ENCODE peak calls at places on chromosomes 13 and 19, in seven cellular contexts. One of them, this sample, is unnamed.

GRCh38 chr19:18120127-18120526 is 22.5 kb downstream of the MAST3 start:
- DNase-seq in IMR-90: no peak
- DNase-seq in neuronal stem cell: no peak
- DNase-seq in mesendoderm: no peak
- DNase-seq in mesenchymal stem cell: no peak
- DNase-seq in H1: no peak
- DNase-seq in trophoblast cell: no peak
- DNase-seq in this sample: no peak

GRCh38 chr19:51359294-51359693 is 6.9 kb downstream of the ETFB start:
- DNase-seq in IMR-90: peak; percentile 95
- DNase-seq in neuronal stem cell: no peak
- DNase-seq in mesendoderm: no peak
- DNase-seq in mesenchymal stem cell: peak; percentile 87
- DNase-seq in H1: no peak
- DNase-seq in trophoblast cell: no peak
- DNase-seq in this sample: no peak

GRCh38 chr19:47284324-47284899 is 9.7 kb downstream of the INAFM1 start:
- DNase-seq in IMR-90: peak; percentile 68
- DNase-seq in neuronal stem cell: peak; percentile 69
- DNase-seq in mesendoderm: peak; percentile 61
- DNase-seq in mesenchymal stem cell: peak; percentile 61
- DNase-seq in H1: peak; percentile 60
- DNase-seq in trophoblast cell: peak; percentile 34
- DNase-seq in this sample: no peak

GRCh38 chr13:110109910-110110309 is 197.0 kb downstream of the COL4A1 start:
- DNase-seq in IMR-90: peak; percentile 95
- DNase-seq in neuronal stem cell: no peak
- DNase-seq in mesendoderm: peak; percentile 65
- DNase-seq in mesenchymal stem cell: peak; percentile 91
- DNase-seq in H1: no peak
- DNase-seq in trophoblast cell: no peak
- DNase-seq in this sample: peak; percentile 54

GRCh38 chr13:83365723-83366122 is 516.6 kb downstream of the SLITRK1 start:
- DNase-seq in IMR-90: no peak
- DNase-seq in neuronal stem cell: no peak
- DNase-seq in mesendoderm: no peak
- DNase-seq in mesenchymal stem cell: no peak
- DNase-seq in H1: no peak
- DNase-seq in trophoblast cell: no peak
- DNase-seq in this sample: no peak

GRCh38 chr13:31747271-31747670 is 7.9 kb downstream of the RXFP2 start:
- DNase-seq in IMR-90: no peak
- DNase-seq in neuronal stem cell: no peak
- DNase-seq in mesendoderm: no peak
- DNase-seq in mesenchymal stem cell: no peak
- DNase-seq in H1: no peak
- DNase-seq in trophoblast cell: no peak
- DNase-seq in this sample: no peak

GRCh38 chr13:113420833-113421600 is 32.3 kb downstream of the ADPRHL1 start:
- DNase-seq in IMR-90: no peak
- DNase-seq in neuronal stem cell: no peak
- DNase-seq in mesendoderm: no peak
- DNase-seq in mesenchymal stem cell: no peak
- DNase-seq in H1: no peak
- DNase-seq in trophoblast cell: no peak
- DNase-seq in this sample: peak; percentile 58

GRCh38 chr13:110965038-110965754 is 50.3 kb upstream of the ANKRD10 start:
- DNase-seq in IMR-90: peak; percentile 89
- DNase-seq in neuronal stem cell: no peak
- DNase-seq in mesendoderm: no peak
- DNase-seq in mesenchymal stem cell: peak; percentile 73
- DNase-seq in H1: no peak
- DNase-seq in trophoblast cell: peak; percentile 65
- DNase-seq in this sample: no peak

GRCh38 chr13:78621086-78621485 is 17.7 kb upstream of the POU4F1 start:
- DNase-seq in IMR-90: no peak
- DNase-seq in neuronal stem cell: no peak
- DNase-seq in mesendoderm: no peak
- DNase-seq in mesenchymal stem cell: no peak
- DNase-seq in H1: no peak
- DNase-seq in trophoblast cell: no peak
- DNase-seq in this sample: no peak

GRCh38 chr13:112839347-112840105 is 129.5 kb upstream of the MCF2L start:
- DNase-seq in IMR-90: peak; percentile 61
- DNase-seq in neuronal stem cell: no peak
- DNase-seq in mesendoderm: no peak
- DNase-seq in mesenchymal stem cell: no peak
- DNase-seq in H1: no peak
- DNase-seq in trophoblast cell: peak; percentile 52
- DNase-seq in this sample: no peak

GRCh38 chr13:49020328-49020727 is 44.6 kb downstream of the FNDC3A start:
- DNase-seq in IMR-90: no peak
- DNase-seq in neuronal stem cell: no peak
- DNase-seq in mesendoderm: no peak
- DNase-seq in mesenchymal stem cell: no peak
- DNase-seq in H1: no peak
- DNase-seq in trophoblast cell: peak; percentile 76
- DNase-seq in this sample: no peak

GRCh38 chr19:19782783-19783182 is 38.8 kb downstream of the ZNF506 start:
- DNase-seq in IMR-90: no peak
- DNase-seq in neuronal stem cell: no peak
- DNase-seq in mesendoderm: no peak
- DNase-seq in mesenchymal stem cell: no peak
- DNase-seq in H1: no peak
- DNase-seq in trophoblast cell: no peak
- DNase-seq in this sample: no peak

GRCh38 chr13:101977475-101977874 is 424.4 kb downstream of the FGF14 start:
- DNase-seq in IMR-90: no peak
- DNase-seq in neuronal stem cell: no peak
- DNase-seq in mesendoderm: no peak
- DNase-seq in mesenchymal stem cell: no peak
- DNase-seq in H1: no peak
- DNase-seq in trophoblast cell: no peak
- DNase-seq in this sample: no peak

GRCh38 chr13:33108620-33109019 is 92.4 kb downstream of the KL start:
- DNase-seq in IMR-90: peak; percentile 71
- DNase-seq in neuronal stem cell: no peak
- DNase-seq in mesendoderm: no peak
- DNase-seq in mesenchymal stem cell: no peak
- DNase-seq in H1: no peak
- DNase-seq in trophoblast cell: no peak
- DNase-seq in this sample: no peak

GRCh38 chr13:113393226-113393571 is 29.3 kb upstream of the GRTP1 start:
- DNase-seq in IMR-90: no peak
- DNase-seq in neuronal stem cell: no peak
- DNase-seq in mesendoderm: no peak
- DNase-seq in mesenchymal stem cell: no peak
- DNase-seq in H1: no peak
- DNase-seq in trophoblast cell: no peak
- DNase-seq in this sample: no peak

GRCh38 chr13:41470187-41470586 is 12.8 kb downstream of the RGCC start:
- DNase-seq in IMR-90: no peak
- DNase-seq in neuronal stem cell: no peak
- DNase-seq in mesendoderm: no peak
- DNase-seq in mesenchymal stem cell: no peak
- DNase-seq in H1: no peak
- DNase-seq in trophoblast cell: no peak
- DNase-seq in this sample: no peak

GRCh38 chr13:40190656-40191100 is 475.8 kb downstream of the FOXO1 start:
- DNase-seq in IMR-90: peak; percentile 12
- DNase-seq in neuronal stem cell: peak; percentile 57
- DNase-seq in mesendoderm: peak; percentile 66
- DNase-seq in mesenchymal stem cell: peak; percentile 83
- DNase-seq in H1: no peak
- DNase-seq in trophoblast cell: no peak
- DNase-seq in this sample: no peak

GRCh38 chr19:31470229-31470939 is 121.1 kb upstream of the TSHZ3 start:
- DNase-seq in IMR-90: no peak
- DNase-seq in neuronal stem cell: no peak
- DNase-seq in mesendoderm: no peak
- DNase-seq in mesenchymal stem cell: no peak
- DNase-seq in H1: no peak
- DNase-seq in trophoblast cell: no peak
- DNase-seq in this sample: no peak
- H3K18ac ChIP-seq in IMR-90: no peak overlapping the region
- H3K18ac ChIP-seq in neuronal stem cell: no peak overlapping the region
- H3K18ac ChIP-seq in mesendoderm: no peak overlapping the region
- H3K18ac ChIP-seq in mesenchymal stem cell: no peak overlapping the region
- H3K18ac ChIP-seq in H1: no peak overlapping the region
- H3K18ac ChIP-seq in trophoblast cell: no peak overlapping the region
- H3K18ac ChIP-seq in this sample: no peak overlapping the region

DNA sequence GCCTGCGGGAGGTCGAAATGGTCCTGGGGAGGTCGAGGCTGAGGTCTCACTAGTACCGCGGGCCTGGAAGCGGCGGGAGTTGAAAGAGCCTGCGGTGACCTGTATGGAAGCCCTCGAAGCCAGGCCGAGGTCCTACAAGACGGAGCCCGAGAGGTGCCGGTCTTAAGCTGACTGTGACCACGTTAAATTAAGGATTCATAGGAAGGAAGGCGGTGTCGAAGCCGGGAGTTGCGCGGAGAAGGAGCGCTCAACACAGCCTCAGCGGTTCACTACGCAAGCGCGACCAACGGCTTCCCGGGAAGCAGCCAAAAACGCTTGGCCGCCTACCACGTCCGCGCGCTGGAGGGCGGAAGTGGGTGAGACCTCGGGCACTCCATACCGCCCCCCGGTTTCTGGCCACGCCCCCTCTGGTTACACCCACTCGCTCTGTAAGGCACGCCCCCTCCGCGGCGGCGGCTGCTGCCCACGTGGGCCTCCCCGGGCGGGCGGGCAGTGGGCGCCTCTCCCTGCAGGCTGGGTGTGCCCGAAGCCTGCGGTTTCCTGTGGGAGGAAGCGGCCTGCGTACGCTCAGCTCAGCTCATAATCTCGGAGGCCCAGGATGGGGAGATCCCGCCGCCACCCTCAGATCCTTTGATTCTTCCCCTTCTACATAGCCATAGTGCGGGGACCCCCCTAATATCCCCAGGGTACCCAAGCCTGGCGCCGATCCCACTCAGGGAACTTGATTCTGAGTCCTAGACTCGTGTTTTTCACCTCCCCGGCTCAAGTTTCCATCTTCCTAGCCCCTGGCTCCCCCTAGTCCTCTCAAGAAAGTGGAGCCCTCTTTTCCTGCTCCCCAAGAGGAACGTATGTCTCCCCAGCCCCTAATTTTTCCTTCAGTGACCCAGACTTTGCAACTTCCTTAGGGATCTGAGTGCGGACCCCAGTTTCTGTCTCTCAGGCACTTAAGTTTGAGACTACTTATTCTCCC is 3.4 kb upstream of the EMP3 start:
- DNase-seq in IMR-90: peak; percentile 98
- DNase-seq in neuronal stem cell: peak; percentile 93
- DNase-seq in mesendoderm: peak; percentile 97
- DNase-seq in mesenchymal stem cell: peak; percentile 99
- DNase-seq in H1: peak; percentile 98
- DNase-seq in trophoblast cell: peak; percentile 97
- DNase-seq in this sample: peak; percentile 96
- H3K4me1 ChIP-seq in IMR-90: peaks cover 17% of the 10 kb centered on the region
- H3K4me1 ChIP-seq in neuronal stem cell: peaks cover 6% of the 10 kb centered on the region
- H3K4me1 ChIP-seq in mesendoderm: peaks cover 4% of the 10 kb centered on the region
- H3K4me1 ChIP-seq in mesenchymal stem cell: peaks cover 48% of the 10 kb centered on the region
- H3K4me1 ChIP-seq in H1: peaks cover 20% of the 10 kb centered on the region
- H3K4me1 ChIP-seq in trophoblast cell: peaks cover 24% of the 10 kb centered on the region
- H3K4me1 ChIP-seq in this sample: no peaks in the 10 kb centered on the region

DNA sequence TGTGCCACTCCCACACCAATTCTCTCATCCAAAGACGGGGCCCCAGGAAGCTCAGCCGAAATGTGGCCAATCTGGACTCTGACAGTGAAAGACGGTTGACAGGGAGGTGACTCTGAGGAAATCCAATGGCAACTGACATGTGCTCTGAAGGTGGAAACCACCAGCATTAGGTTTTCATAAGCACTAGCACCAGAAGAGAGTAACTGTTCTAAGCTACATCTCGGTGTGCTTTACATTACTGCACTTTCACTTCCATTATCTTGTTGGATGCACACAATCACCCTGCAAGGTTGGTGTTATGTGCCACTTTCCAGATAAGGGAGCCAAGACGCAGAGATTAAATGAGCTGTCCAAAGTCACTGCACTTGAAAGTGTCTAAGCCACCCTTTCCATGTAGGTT is 53.0 kb downstream of the RUBCNL start:
- DNase-seq in IMR-90: no peak
- DNase-seq in neuronal stem cell: no peak
- DNase-seq in mesendoderm: no peak
- DNase-seq in mesenchymal stem cell: no peak
- DNase-seq in H1: no peak
- DNase-seq in trophoblast cell: no peak
- DNase-seq in this sample: no peak
- H4K8ac ChIP-seq in IMR-90: no peak overlapping the region
- H4K8ac ChIP-seq in neuronal stem cell: no peak overlapping the region
- H4K8ac ChIP-seq in mesendoderm: no peak overlapping the region
- H4K8ac ChIP-seq in mesenchymal stem cell: no peak overlapping the region
- H4K8ac ChIP-seq in H1: no peak overlapping the region
- H4K8ac ChIP-seq in trophoblast cell: no peak overlapping the region
- H4K8ac ChIP-seq in this sample: no peak overlapping the region

GRCh38 chr19:10231624-10232228 is 595 bp upstream of the S1PR2 start:
- DNase-seq in IMR-90: no peak
- DNase-seq in neuronal stem cell: no peak
- DNase-seq in mesendoderm: no peak
- DNase-seq in mesenchymal stem cell: no peak
- DNase-seq in H1: no peak
- DNase-seq in trophoblast cell: no peak
- DNase-seq in this sample: no peak

GRCh38 chr19:10228393-10228792 is 2.7 kb downstream of the S1PR2 start:
- DNase-seq in IMR-90: no peak
- DNase-seq in neuronal stem cell: no peak
- DNase-seq in mesendoderm: no peak
- DNase-seq in mesenchymal stem cell: no peak
- DNase-seq in H1: no peak
- DNase-seq in trophoblast cell: no peak
- DNase-seq in this sample: no peak

GRCh38 chr19:10230904-10231623 is at the start of gene S1PR2:
- DNase-seq in IMR-90: peak; percentile 75
- DNase-seq in neuronal stem cell: peak; percentile 73
- DNase-seq in mesendoderm: peak; percentile 89
- DNase-seq in mesenchymal stem cell: peak; percentile 80
- DNase-seq in H1: peak; percentile 87
- DNase-seq in trophoblast cell: peak; percentile 80
- DNase-seq in this sample: peak; percentile 86

GRCh38 chr19:10228925-10229324 is 2.2 kb downstream of the S1PR2 start:
- DNase-seq in IMR-90: peak; percentile 41
- DNase-seq in neuronal stem cell: no peak
- DNase-seq in mesendoderm: peak; percentile 80
- DNase-seq in mesenchymal stem cell: peak; percentile 53
- DNase-seq in H1: no peak
- DNase-seq in trophoblast cell: peak; percentile 48
- DNase-seq in this sample: peak; percentile 66

GRCh38 chr19:10230155-10230903 is 802 bp downstream of the S1PR2 start:
- DNase-seq in IMR-90: peak; percentile 58
- DNase-seq in neuronal stem cell: peak; percentile 64
- DNase-seq in mesendoderm: peak; percentile 82
- DNase-seq in mesenchymal stem cell: peak; percentile 56
- DNase-seq in H1: peak; percentile 83
- DNase-seq in trophoblast cell: peak; percentile 76
- DNase-seq in this sample: peak; percentile 77
- H3K18ac ChIP-seq in IMR-90: peak overlapping the region; percentile 74
- H3K18ac ChIP-seq in neuronal stem cell: peak overlapping the region; percentile 100
- H3K18ac ChIP-seq in mesendoderm: no peak overlapping the region
- H3K18ac ChIP-seq in mesenchymal stem cell: peak overlapping the region; percentile 99
- H3K18ac ChIP-seq in H1: peak overlapping the region; percentile 32
- H3K18ac ChIP-seq in trophoblast cell: peak overlapping the region; percentile 83
- H3K18ac ChIP-seq in this sample: peak overlapping the region; percentile 91